ENCODE peak calls at places on chromosomes 2 and 18, in seven cellular contexts. G, D, E, H, T, U and K are unnamed samples.

GRCh38 chr2:209791151-209791550 is 19.5 kb downstream of the UNC80 start:
- DNase-seq in H (no peak), T (no peak), D (no peak), U (no peak), E (no peak), G (peak; percentile 43), K (no peak)

GRCh38 chr2:946073-947005 is 4.3 kb upstream of the SNTG2 start:
- DNase-seq in T (no peak), E (no peak), D (no peak), U (no peak), G (no peak), H (peak; percentile 32), K (peak; percentile 41)

GRCh38 chr2:85754313-85755095 is 713 bp downstream of the ATOH8 start:
- DNase-seq in G (peak; percentile 79), D (no peak), E (peak; percentile 73), U (peak; percentile 56), T (no peak), H (peak; percentile 45), K (peak; percentile 11)

GRCh38 chr2:112836695-112837117 is at the start of gene IL1B:
- DNase-seq in H (peak; percentile 47), T (no peak), D (peak; percentile 73), U (no peak), G (no peak), E (peak; percentile 96), K (peak; percentile 96)

GRCh38 chr2:182831097-182831496 is 35.3 kb downstream of the FRZB start:
- DNase-seq in E (no peak), T (no peak), G (no peak), U (no peak), D (no peak), H (no peak), K (no peak)

GRCh38 chr2:39537150-39537549 is 100.1 kb upstream of the MAP4K3 start:
- DNase-seq in H (no peak), E (no peak), G (no peak), D (no peak), T (no peak), U (no peak), K (no peak)

GRCh38 chr2:48527211-48527880 is 2.6 kb upstream of the STON1 start:
- DNase-seq in D (peak; percentile 44), E (no peak), U (no peak), T (no peak), G (no peak), H (no peak), K (no peak)

GRCh38 chr2:163658556-163658955 is 77.3 kb downstream of the FIGN start:
- DNase-seq in H (no peak), G (peak; percentile 25), D (no peak), T (no peak), E (no peak), U (no peak), K (no peak)

GRCh38 chr2:217802876-217803638 is 199.7 kb downstream of the TNS1 start:
- DNase-seq in H (no peak), D (no peak), E (no peak), U (no peak), T (no peak), G (no peak), K (no peak)

GRCh38 chr2:177243073-177243472 is 21.5 kb downstream of the NFE2L2 start:
- DNase-seq in D (no peak), E (no peak), U (no peak), G (no peak), H (no peak), T (no peak), K (no peak)

GRCh38 chr2:117956036-117956791 is 57.7 kb downstream of the CCDC93 start:
- DNase-seq in U (no peak), E (peak; percentile 28), D (no peak), H (no peak), T (no peak), G (peak; percentile 24), K (no peak)

GRCh38 chr18:28767781-28768211 is 590.9 kb upstream of the CDH2 start:
- DNase-seq in E (peak; percentile 89), G (no peak), U (no peak), D (peak; percentile 41), T (no peak), H (peak; percentile 10), K (no peak)

GRCh38 chr2:236875906-236876505 is 209.7 kb upstream of the COPS8 start:
- DNase-seq in E (peak; percentile 31), T (no peak), U (no peak), H (no peak), D (no peak), G (no peak), K (no peak)

GRCh38 chr18:61851940-61852451 is 40.8 kb downstream of the RNF152 start:
- DNase-seq in H (no peak), U (no peak), T (no peak), D (peak; percentile 51), G (no peak), E (peak; percentile 86), K (no peak)

GRCh38 chr2:25981596-25982272 is 563 bp downstream of the KIF3C start:
- DNase-seq in U (no peak), G (peak; percentile 51), T (peak; percentile 3), H (peak; percentile 30), E (no peak), D (no peak), K (no peak)

GRCh38 chr2:39243469-39244123 is at the start of gene CDKL4:
- DNase-seq in H (no peak), D (no peak), U (no peak), E (no peak), T (no peak), G (no peak), K (no peak)

GRCh38 chr2:127122351-127123027 is 15.5 kb upstream of the BIN1 start:
- DNase-seq in H (no peak), T (no peak), D (no peak), E (no peak), G (no peak), U (no peak), K (no peak)

GRCh38 chr2:71700880-71701397 is 247.6 kb downstream of the DYSF start:
- DNase-seq in H (no peak), G (no peak), E (no peak), D (no peak), T (no peak), U (peak; percentile 18), K (no peak)

GRCh38 chr2:189300917-189301316 is 121.4 kb upstream of the COL5A2 start:
- DNase-seq in E (no peak), H (no peak), D (no peak), G (no peak), T (no peak), U (no peak), K (no peak)

GRCh38 chr2:46716806-46717732 is 198.5 kb downstream of the MCFD2 start:
- DNase-seq in U (no peak), G (no peak), H (no peak), D (no peak), E (peak; percentile 57), T (no peak), K (peak; percentile 72)

GRCh38 chr2:240512666-240513535 is 44.9 kb downstream of the ANKMY1 start:
- DNase-seq in G (no peak), T (no peak), U (no peak), H (no peak), E (no peak), D (no peak), K (no peak)

GRCh38 chr2:11610624-11611242 is 59.3 kb downstream of the NTSR2 start:
- DNase-seq in E (no peak), T (no peak), D (no peak), G (no peak), U (no peak), H (no peak), K (no peak)

GRCh38 chr18:63686871-63687270 is 15.9 kb upstream of the SERPINB11 start:
- DNase-seq in E (no peak), D (no peak), U (no peak), T (no peak), H (no peak), G (no peak), K (no peak)

GRCh38 chr2:170465241-170465640 is 249.9 kb upstream of the SP5 start:
- DNase-seq in E (peak; percentile 44), U (no peak), G (no peak), H (peak; percentile 46), D (no peak), T (no peak), K (no peak)

GRCh38 chr18:25795178-25795577 is 295.2 kb downstream of the SS18 start:
- DNase-seq in G (no peak), E (no peak), U (no peak), D (no peak), T (no peak), H (no peak), K (no peak)

GRCh38 chr2:98460573-98461560 is 16.2 kb downstream of the INPP4A start:
- DNase-seq in H (no peak), T (no peak), E (no peak), U (no peak), G (no peak), D (no peak), K (peak; percentile 75)

GRCh38 chr2:215883799-215884198 is 129.6 kb downstream of the MREG start:
- DNase-seq in D (no peak), T (no peak), G (no peak), E (no peak), H (no peak), U (no peak), K (no peak)

GRCh38 chr2:66095820-66096219 is 339.1 kb upstream of the MEIS1 start:
- DNase-seq in E (no peak), D (no peak), T (no peak), G (peak; percentile 81), H (no peak), U (no peak), K (no peak)

GRCh38 chr2:66573866-66574265 is 138.9 kb downstream of the MEIS1 start:
- DNase-seq in H (no peak), U (no peak), D (no peak), E (no peak), T (no peak), G (peak; percentile 84), K (no peak)

GRCh38 chr2:126656311-126657145 is 570 bp downstream of the GYPC start:
- DNase-seq in T (no peak), H (peak; percentile 45), U (peak; percentile 47), D (no peak), E (peak; percentile 52), G (peak; percentile 65), K (peak; percentile 53)

GRCh38 chr2:112541315-112542122 is 746 bp upstream of the POLR1B start:
- DNase-seq in D (no peak), H (peak; percentile 67), E (peak; percentile 3), G (peak; percentile 83), T (no peak), U (peak; percentile 64), K (peak; percentile 86)

GRCh38 chr2:107591541-107591940 is 235.2 kb upstream of the RGPD4 start:
- DNase-seq in T (no peak), E (peak; percentile 51), H (peak; percentile 17), G (no peak), D (no peak), U (no peak), K (no peak)

GRCh38 chr2:82344670-82345069 is 2040.1 kb upstream of the LRRTM1 start:
- DNase-seq in H (no peak), E (peak; percentile 2), G (peak; percentile 71), D (no peak), U (no peak), T (no peak), K (no peak)

GRCh38 chr2:119692954-119693353 is 14.0 kb downstream of the TMEM177 start:
- DNase-seq in U (no peak), T (no peak), G (no peak), E (no peak), D (no peak), H (no peak), K (no peak)

GRCh38 chr18:78738076-78738690 is 241.4 kb upstream of the SALL3 start:
- DNase-seq in G (no peak), U (no peak), E (no peak), D (no peak), H (no peak), T (no peak), K (no peak)

GRCh38 chr18:59140287-59140885 is 702 bp downstream of the SEC11C start:
- DNase-seq in T (no peak), G (peak; percentile 59), H (peak; percentile 60), U (peak; percentile 29), E (peak; percentile 43), D (peak; percentile 14), K (peak; percentile 40)

GRCh38 chr2:5825686-5826085 is 133.5 kb downstream of the SOX11 start:
- DNase-seq in T (no peak), E (no peak), D (no peak), G (no peak), H (no peak), U (no peak), K (no peak)

GRCh38 chr2:177239934-177240600 is 24.5 kb downstream of the NFE2L2 start:
- DNase-seq in G (no peak), E (peak; percentile 68), H (peak; percentile 88), D (no peak), U (no peak), T (no peak), K (peak; percentile 99)